ENCODE peak calls at places on chromosomes 2 and 18, in four cellular contexts. R, Q, L and T are unnamed samples.

GRCh38 chr2:1282552-1282951 is 130.7 kb upstream of the TPO start:
- DNase-seq in Q (no peak), L (no peak), R (peak; percentile 47), T (no peak)

GRCh38 chr18:11310476-11311086 is 161.2 kb upstream of the PIEZO2 start:
- DNase-seq in R (peak; percentile 25), L (peak; percentile 58), Q (peak; percentile 92), T (no peak)

GRCh38 chr2:55163895-55164509 is 68.1 kb downstream of the CLHC1 start:
- DNase-seq in Q (no peak), R (no peak), L (peak; percentile 74), T (peak; percentile 80)

GRCh38 chr2:100862081-100862480 is 42.1 kb downstream of the NPAS2 start:
- DNase-seq in R (no peak), L (no peak), Q (no peak), T (no peak)

GRCh38 chr2:208265371-208265806 is 666 bp upstream of the PIKFYVE start:
- DNase-seq in L (no peak), R (no peak), Q (peak; percentile 74), T (no peak)

GRCh38 chr2:2640818-2641217 is 309.7 kb upstream of the MYT1L start:
- DNase-seq in Q (no peak), R (no peak), L (no peak), T (no peak)

GRCh38 chr2:232988444-232988843 is 24.6 kb downstream of the NGEF start:
- DNase-seq in L (peak; percentile 98), R (no peak), Q (peak; percentile 73), T (no peak)

GRCh38 chr2:71070294-71071025 is 2.0 kb downstream of the NAGK start:
- DNase-seq in R (no peak), Q (peak; percentile 78), L (peak; percentile 51), T (no peak)

GRCh38 chr18:22348521-22349316 is 69.0 kb downstream of the CTAGE1 start:
- DNase-seq in R (peak; percentile 81), L (peak; percentile 77), Q (peak; percentile 86), T (peak; percentile 61)

GRCh38 chr18:29418136-29418535 is 1241.2 kb upstream of the CDH2 start:
- DNase-seq in Q (no peak), R (no peak), L (peak; percentile 69), T (no peak)

GRCh38 chr2:189013677-189014380 is 39.7 kb downstream of the COL3A1 start:
- DNase-seq in Q (no peak), R (no peak), L (no peak), T (no peak)

GRCh38 chr2:59181347-59181746 is 940.2 kb upstream of the FANCL start:
- DNase-seq in L (no peak), Q (no peak), R (no peak), T (no peak)

GRCh38 chr2:36663851-36664715 is 32.4 kb upstream of the VIT start:
- DNase-seq in R (peak; percentile 20), L (peak; percentile 76), Q (peak; percentile 61), T (peak; percentile 23)

GRCh38 chr2:140063356-140063755 is 1283.2 kb upstream of the NXPH2 start:
- DNase-seq in Q (no peak), L (no peak), R (no peak), T (no peak)

GRCh38 chr2:10273215-10274175 is 29.2 kb upstream of the HPCAL1 start:
- DNase-seq in R (no peak), Q (peak; percentile 39), L (no peak), T (no peak)

GRCh38 chr18:27277554-27277953 is 92.4 kb upstream of the CHST9 start:
- DNase-seq in L (no peak), Q (no peak), R (no peak), T (no peak)

GRCh38 chr2:144004742-144005141 is 515.2 kb downstream of the ZEB2 start:
- DNase-seq in R (no peak), Q (no peak), L (no peak), T (no peak)

GRCh38 chr2:119384971-119385370 is 18.2 kb downstream of the DBI start:
- DNase-seq in R (no peak), L (no peak), Q (no peak), T (no peak)

GRCh38 chr2:119385465-119385864 is 18.7 kb downstream of the DBI start:
- DNase-seq in Q (no peak), R (no peak), L (no peak), T (no peak)

GRCh38 chr2:119393971-119394748 is 27.4 kb downstream of the DBI start:
- DNase-seq in L (no peak), R (no peak), Q (peak; percentile 3), T (no peak)

GRCh38 chr2:119387381-119388129 is 20.8 kb downstream of the DBI start:
- DNase-seq in R (peak; percentile 63), Q (peak; percentile 34), L (no peak), T (peak; percentile 75)

DNA sequence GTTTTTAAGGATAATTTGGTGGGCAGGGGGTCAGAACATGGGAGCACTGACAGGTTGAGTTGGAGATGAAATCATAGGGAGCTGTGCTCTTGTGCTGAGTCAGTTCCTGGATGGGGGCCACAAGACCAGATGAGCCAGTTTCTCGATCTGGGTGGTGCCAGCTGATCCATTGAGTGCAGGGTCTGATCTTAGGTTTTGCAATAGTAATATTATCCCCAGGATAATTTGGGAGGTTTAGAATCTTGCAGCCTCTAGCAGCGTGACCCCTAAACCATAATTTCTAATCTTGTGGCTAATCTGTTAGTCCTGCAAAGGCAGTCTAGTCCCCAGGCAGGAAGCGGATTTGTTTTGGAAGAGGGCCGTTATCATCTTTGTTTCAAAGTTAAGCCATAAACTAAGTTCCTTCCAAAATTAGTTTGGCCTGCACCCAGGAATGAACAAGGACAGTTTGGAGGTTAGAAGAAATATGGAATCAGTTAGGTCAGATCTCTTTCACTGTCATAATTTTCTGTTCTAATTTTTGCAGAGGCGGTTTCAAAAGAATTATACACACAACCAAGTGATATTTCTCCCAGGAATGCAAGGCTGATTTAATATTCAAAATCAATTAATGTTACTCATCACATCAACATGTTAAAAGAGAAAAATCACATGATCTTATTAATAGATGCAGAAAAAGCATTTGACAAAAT is 23.0 kb downstream of the DBI start:
- DNase-seq in L (peak; percentile 89), R (peak; percentile 36), Q (peak; percentile 39), T (peak; percentile 68)
- H3K27ac ChIP-seq in L (no peak overlapping the region), R (peak overlapping the region; percentile 22), Q (no peak overlapping the region), T (no peak overlapping the region)

DNA sequence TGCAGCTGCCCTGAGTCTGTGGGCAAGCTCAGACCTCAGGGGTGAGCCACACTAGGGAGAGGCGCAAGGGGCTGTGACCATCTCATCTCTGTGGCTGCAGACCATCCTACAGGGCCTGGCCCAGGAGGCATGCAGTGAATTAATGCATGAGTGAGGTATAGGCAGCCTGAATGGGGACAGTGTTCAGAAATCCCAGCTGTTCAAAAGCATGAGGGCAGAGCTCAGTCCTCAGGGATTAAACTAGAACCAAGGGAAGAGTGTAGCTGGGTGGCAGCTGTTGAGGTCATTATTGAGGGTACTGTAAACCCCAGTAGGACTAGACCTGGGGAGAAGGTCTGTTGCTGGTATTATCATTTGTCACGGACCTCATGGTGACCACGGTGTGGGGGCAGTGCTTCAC is 17.0 kb downstream of the TMEM177 start:
- DNase-seq in L (no peak), Q (no peak), R (no peak), T (no peak)
- H3K27me3 ChIP-seq in L (no peaks in the 10 kb centered on the region), Q (no peaks in the 10 kb centered on the region), R (no peaks in the 10 kb centered on the region), T (peaks cover 2% of the 10 kb centered on the region)

GRCh38 chr2:28363676-28364075 is 29.0 kb upstream of the FOSL2 start:
- DNase-seq in Q (no peak), R (no peak), L (no peak), T (no peak)
- H3K4me1 ChIP-seq in Q (no peaks in the 10 kb centered on the region), R (peaks cover 58% of the 10 kb centered on the region), L (peaks cover 37% of the 10 kb centered on the region), T (no peaks in the 10 kb centered on the region)

GRCh38 chr2:235766206-235766794 is 272.5 kb downstream of the AGAP1 start:
- DNase-seq in Q (peak; percentile 85), R (peak; percentile 60), L (peak; percentile 92), T (peak; percentile 77)

GRCh38 chr2:235763816-235764215 is 270.0 kb downstream of the AGAP1 start:
- DNase-seq in Q (no peak), L (no peak), R (no peak), T (no peak)

GRCh38 chr2:235768606-235769005 is 274.8 kb downstream of the AGAP1 start:
- DNase-seq in Q (peak; percentile 38), L (no peak), R (no peak), T (no peak)

GRCh38 chr2:235762832-235763598 is 269.2 kb downstream of the AGAP1 start:
- DNase-seq in R (no peak), Q (peak; percentile 22), L (no peak), T (no peak)

DNA sequence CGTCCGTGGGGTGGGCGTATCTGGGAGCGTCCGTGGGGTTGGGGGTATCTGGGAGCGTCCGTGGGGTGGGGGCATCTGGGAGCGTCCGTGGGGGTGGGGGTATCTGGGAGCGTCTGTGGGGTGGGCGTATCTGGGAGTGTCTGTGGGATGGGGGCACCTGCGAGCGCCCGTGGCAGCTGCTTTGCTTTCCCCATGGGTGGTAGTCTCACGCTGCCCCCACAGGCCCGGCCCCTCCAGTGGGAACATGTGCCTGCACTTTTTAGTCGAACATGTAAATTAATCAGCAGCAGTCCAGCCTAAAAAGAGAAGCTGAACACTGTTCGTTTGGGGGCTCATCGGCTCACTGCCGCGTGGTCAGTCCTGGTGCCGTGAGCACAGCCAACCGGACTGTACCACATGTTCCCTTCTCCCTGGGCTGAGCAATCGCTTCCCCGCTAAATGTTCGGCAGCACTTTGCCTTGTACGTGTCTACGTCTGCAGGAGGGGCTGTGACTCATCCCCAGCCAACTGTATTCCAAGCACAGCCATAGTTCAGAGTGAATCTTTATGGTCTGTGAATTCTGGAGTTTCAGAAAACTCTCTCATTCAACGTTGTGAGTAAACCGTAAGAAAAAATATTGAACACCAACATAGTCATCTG is 271.5 kb downstream of the AGAP1 start:
- DNase-seq in L (peak; percentile 42), Q (peak; percentile 31), R (no peak), T (no peak)
- H3K27ac ChIP-seq in L (peak overlapping the region; percentile 59), Q (no peak overlapping the region), R (no peak overlapping the region), T (no peak overlapping the region)